ENCODE peak calls at places on chromosomes 13 and 19, in six cellular contexts. U is stimulated activated CD4-positive, alpha-beta T cell treated with anti-CD3 and anti-CD28 coated beads, Interleukin-4, amount 100 ng/mL, for 1 hour; L is germinal center; B is substantia nigra; Y is C1 segment of cervical spinal cord; A is CD4-positive, CD25-positive, alpha-beta regulatory T cell. S is an unnamed sample.
A peak's percentile ranks its signal among the peaks of the same experiment; 100 is the strongest.

GRCh38 chr19:14530005-14530348 is 583 bp downstream of the TECR start:
- DNase-seq in B (no peak), U (no peak), A (no peak), L (no peak), Y (no peak), S (no peak)

GRCh38 chr19:41001243-41001971 is 10.3 kb downstream of the CYP2B6 start:
- DNase-seq in B (no peak), A (no peak), Y (no peak), U (no peak), L (no peak), S (no peak)

GRCh38 chr13:91181892-91182291 is 165.6 kb upstream of the MIR17HG start:
- DNase-seq in U (no peak), B (no peak), A (no peak), Y (no peak), L (no peak), S (no peak)

GRCh38 chr19:55490478-55491436 is 2.5 kb downstream of the SSC5D start:
- DNase-seq in U (no peak), B (no peak), A (no peak), L (no peak), Y (no peak), S (peak; percentile 30)

GRCh38 chr13:43878897-43879322 is 630 bp downstream of the CCDC122 start:
- DNase-seq in U (no peak), B (peak; percentile 55), L (no peak), Y (peak; percentile 50), A (peak; percentile 19), S (peak; percentile 82)

GRCh38 chr13:98843482-98843877 is 91.0 kb upstream of the SLC15A1 start:
- DNase-seq in A (no peak), Y (no peak), L (no peak), B (no peak), U (no peak), S (no peak)

GRCh38 chr19:36572593-36573019 is 486 bp downstream of the ZNF529 start:
- DNase-seq in A (no peak), Y (no peak), L (no peak), B (no peak), U (no peak), S (no peak)

GRCh38 chr19:45142728-45143115 is 18.1 kb downstream of the NKPD1 start:
- DNase-seq in U (no peak), Y (no peak), B (no peak), A (no peak), L (no peak), S (no peak)

GRCh38 chr19:45824531-45825262 is 9.6 kb upstream of the RSPH6A start:
- DNase-seq in B (no peak), U (no peak), A (no peak), Y (no peak), L (no peak), S (no peak)

GRCh38 chr19:5913739-5914357 is at the start of gene CAPS:
- DNase-seq in U (no peak), Y (no peak), L (no peak), A (no peak), B (peak; percentile 70), S (peak; percentile 74)

GRCh38 chr19:58374200-58374599 is 6.6 kb downstream of the ZNF837 start:
- DNase-seq in A (no peak), Y (no peak), B (no peak), L (no peak), U (no peak), S (no peak)

GRCh38 chr13:110521946-110522345 is 39.6 kb downstream of the RAB20 start:
- DNase-seq in U (no peak), L (no peak), Y (no peak), B (no peak), A (no peak), S (no peak)

GRCh38 chr13:113941571-113942191 is 32.2 kb downstream of the C13orf46 start:
- DNase-seq in Y (no peak), U (no peak), B (no peak), L (no peak), A (no peak), S (peak; percentile 8)

GRCh38 chr19:10478903-10479384 is 24.2 kb downstream of the KEAP1 start:
- DNase-seq in L (peak; percentile 71), A (peak; percentile 80), B (peak; percentile 92), Y (peak; percentile 22), U (peak; percentile 87), S (peak; percentile 93)

GRCh38 chr13:59545007-59545406 is 618.7 kb downstream of the DIAPH3 start:
- DNase-seq in U (no peak), Y (no peak), B (no peak), A (no peak), L (no peak), S (no peak)

GRCh38 chr19:1805401-1806183 is 6.5 kb downstream of the ATP8B3 start:
- DNase-seq in L (no peak), U (no peak), B (no peak), A (no peak), Y (no peak), S (peak; percentile 18)